ENCODE peak calls at places on chromosome 15, in five cellular contexts. One of them, this sample, is unnamed.

GRCh38 chr15:73950479-73951043 is 24.3 kb downstream of the LOXL1 start:
- DNase-seq in foreskin fibroblast: no peak
- DNase-seq in nucleus accumbens: no peak
- DNase-seq in effector CD4-positive, alpha-beta T cell: no peak
- DNase-seq in foreskin melanocyte: no peak
- DNase-seq in this sample: peak; percentile 24

GRCh38 chr15:83893308-83893707 is 239.4 kb downstream of the ADAMTSL3 start:
- DNase-seq in foreskin melanocyte: no peak
- DNase-seq in nucleus accumbens: no peak
- DNase-seq in effector CD4-positive, alpha-beta T cell: no peak
- DNase-seq in foreskin fibroblast: no peak
- DNase-seq in this sample: no peak

GRCh38 chr15:65337436-65338070 is 33.1 kb downstream of the RNU5B-1 start:
- DNase-seq in nucleus accumbens: no peak
- DNase-seq in effector CD4-positive, alpha-beta T cell: no peak
- DNase-seq in foreskin fibroblast: no peak
- DNase-seq in foreskin melanocyte: no peak
- DNase-seq in this sample: no peak

GRCh38 chr15:101664303-101664913 is 12.2 kb upstream of the TM2D3 start:
- DNase-seq in effector CD4-positive, alpha-beta T cell: no peak
- DNase-seq in nucleus accumbens: no peak
- DNase-seq in foreskin melanocyte: no peak
- DNase-seq in foreskin fibroblast: peak; percentile 26
- DNase-seq in this sample: peak; percentile 32

GRCh38 chr15:88018865-88019626 is 237.5 kb downstream of the NTRK3 start:
- DNase-seq in foreskin fibroblast: no peak
- DNase-seq in effector CD4-positive, alpha-beta T cell: no peak
- DNase-seq in nucleus accumbens: no peak
- DNase-seq in foreskin melanocyte: no peak
- DNase-seq in this sample: no peak

GRCh38 chr15:38516636-38517035 is 48.0 kb downstream of the RASGRP1 start:
- DNase-seq in effector CD4-positive, alpha-beta T cell: no peak
- DNase-seq in nucleus accumbens: no peak
- DNase-seq in foreskin fibroblast: no peak
- DNase-seq in foreskin melanocyte: no peak
- DNase-seq in this sample: no peak

GRCh38 chr15:83475551-83475950 is 28.4 kb downstream of the SH3GL3 start:
- DNase-seq in foreskin melanocyte: no peak
- DNase-seq in nucleus accumbens: no peak
- DNase-seq in effector CD4-positive, alpha-beta T cell: no peak
- DNase-seq in foreskin fibroblast: peak; percentile 1
- DNase-seq in this sample: no peak

GRCh38 chr15:60589253-60589652 is 110.3 kb upstream of the ICE2 start:
- DNase-seq in effector CD4-positive, alpha-beta T cell: no peak
- DNase-seq in foreskin fibroblast: no peak
- DNase-seq in nucleus accumbens: no peak
- DNase-seq in foreskin melanocyte: no peak
- DNase-seq in this sample: no peak

GRCh38 chr15:89203705-89204273 is 17.6 kb downstream of the RLBP1 start:
- DNase-seq in effector CD4-positive, alpha-beta T cell: no peak
- DNase-seq in foreskin fibroblast: no peak
- DNase-seq in foreskin melanocyte: no peak
- DNase-seq in nucleus accumbens: no peak
- DNase-seq in this sample: no peak

GRCh38 chr15:61653110-61653509 is 407.1 kb downstream of the VPS13C start:
- DNase-seq in nucleus accumbens: no peak
- DNase-seq in effector CD4-positive, alpha-beta T cell: no peak
- DNase-seq in foreskin fibroblast: no peak
- DNase-seq in foreskin melanocyte: no peak
- DNase-seq in this sample: no peak

GRCh38 chr15:101027920-101028319 is 108.8 kb downstream of the LRRK1 start:
- DNase-seq in effector CD4-positive, alpha-beta T cell: no peak
- DNase-seq in foreskin fibroblast: no peak
- DNase-seq in foreskin melanocyte: no peak
- DNase-seq in nucleus accumbens: no peak
- DNase-seq in this sample: no peak

GRCh38 chr15:70558406-70559222 is 204.7 kb downstream of the UACA start:
- DNase-seq in foreskin melanocyte: no peak
- DNase-seq in foreskin fibroblast: no peak
- DNase-seq in effector CD4-positive, alpha-beta T cell: no peak
- DNase-seq in nucleus accumbens: no peak
- DNase-seq in this sample: peak; percentile 20